ENCODE peak calls at places on chromosome 2, in five cellular contexts. X is cardiac muscle cell; K is activated CD4-positive, alpha-beta T cell treated with anti-CD3 and anti-CD28 coated beads for 4 hours; T is brain microvascular endothelial cell; H is SK-N-SH. E is an unnamed sample.

GRCh38 chr2:29420999-29421856 is 306.0 kb downstream of the CLIP4 start:
- DNase-seq in T (no peak), H (peak), X (peak), K (no peak), E (peak)

GRCh38 chr2:26412091-26412673 is 10.5 kb downstream of the DRC1 start:
- DNase-seq in K (no peak), H (no peak), X (no peak), T (no peak), E (no peak)

GRCh38 chr2:120225549-120226065 is 2.4 kb upstream of the TMEM185B start:
- DNase-seq in K (no peak), H (no peak), X (no peak), T (no peak), E (no peak)

GRCh38 chr2:101735166-101735533 is 37.6 kb downstream of the MAP4K4 start:
- DNase-seq in H (no peak), T (no peak), K (no peak), X (no peak), E (no peak)

GRCh38 chr2:9629222-9630000 is 1.4 kb downstream of the YWHAQ start:
- DNase-seq in X (no peak), K (no peak), T (no peak), H (no peak), E (peak)

GRCh38 chr2:169663247-169663646 is 31.0 kb downstream of the CFAP210 start:
- DNase-seq in H (no peak), T (no peak), X (no peak), K (no peak), E (no peak)

GRCh38 chr2:125745514-125745913 is 910.4 kb upstream of the GYPC start:
- DNase-seq in T (peak), X (peak), H (peak), K (no peak), E (no peak)

GRCh38 chr2:133063792-133064191 is 393.8 kb upstream of the LYPD1 start:
- DNase-seq in X (peak), T (peak), K (no peak), H (no peak), E (peak)

GRCh38 chr2:55159037-55159651 is 72.9 kb downstream of the CLHC1 start:
- DNase-seq in T (no peak), K (no peak), H (no peak), X (no peak), E (no peak)

GRCh38 chr2:179443175-179443574 is 178.5 kb upstream of the SESTD1 start:
- DNase-seq in T (no peak), X (peak), H (no peak), K (no peak), E (no peak)

GRCh38 chr2:184040230-184040629 is 558.1 kb upstream of the ZNF804A start:
- DNase-seq in T (no peak), X (no peak), K (no peak), H (no peak), E (no peak)

GRCh38 chr2:20989404-20989803 is 54.5 kb downstream of the APOB start:
- DNase-seq in T (no peak), X (no peak), K (no peak), H (peak), E (no peak)

GRCh38 chr2:3472966-3473365 is 46.4 kb downstream of the ADI1 start:
- DNase-seq in H (no peak), T (no peak), X (no peak), K (no peak), E (no peak)

GRCh38 chr2:162072181-162072702 is 1.8 kb downstream of the DPP4 start:
- DNase-seq in H (no peak), T (peak), K (no peak), X (no peak), E (peak)

GRCh38 chr2:16664052-16664731 is 1.4 kb downstream of the CYRIA start:
- DNase-seq in H (peak), T (peak), K (no peak), X (peak), E (peak)

GRCh38 chr2:226603606-226604005 is 196.0 kb downstream of the IRS1 start:
- DNase-seq in X (no peak), H (no peak), K (no peak), T (no peak), E (no peak)

GRCh38 chr2:61543062-61543461 is 4.9 kb upstream of the XPO1 start:
- DNase-seq in X (no peak), H (peak), T (no peak), K (no peak), E (no peak)

GRCh38 chr2:157264099-157264498 is 6.6 kb downstream of the GALNT5 start:
- DNase-seq in X (no peak), H (no peak), T (no peak), K (no peak), E (peak)

GRCh38 chr2:145729993-145730770 is 1210.3 kb upstream of the ZEB2 start:
- DNase-seq in K (no peak), X (peak), H (no peak), T (no peak), E (no peak)

GRCh38 chr2:11955883-11956282 is 209.5 kb downstream of the LPIN1 start:
- DNase-seq in H (peak), T (no peak), K (no peak), X (no peak), E (no peak)

GRCh38 chr2:95215018-95215612 is 7.8 kb downstream of the ZNF892 start:
- DNase-seq in K (no peak), X (no peak), H (no peak), T (no peak), E (no peak)

GRCh38 chr2:217966399-217967068 is 36.3 kb downstream of the TNS1 start:
- DNase-seq in T (peak), K (no peak), X (no peak), H (no peak), E (peak)

GRCh38 chr2:136136921-136137320 is 19.0 kb upstream of the CXCR4 start:
- DNase-seq in K (no peak), H (no peak), X (no peak), T (no peak), E (no peak)

GRCh38 chr2:30266051-30266621 is 34.8 kb downstream of the LBH start:
- DNase-seq in H (no peak), T (peak), K (peak), X (no peak), E (no peak)

GRCh38 chr2:234881413-234882241 is 70.2 kb upstream of the SH3BP4 start:
- DNase-seq in X (peak), K (peak), T (peak), H (peak), E (peak)

GRCh38 chr2:172844021-172844420 is 108.4 kb downstream of the RAPGEF4 start:
- DNase-seq in X (no peak), T (no peak), K (no peak), H (no peak), E (no peak)

GRCh38 chr2:145245268-145245667 is 725.3 kb upstream of the ZEB2 start:
- DNase-seq in T (no peak), K (no peak), H (no peak), X (no peak), E (no peak)

GRCh38 chr2:95056461-95057459 is 31.3 kb downstream of the MAL start:
- DNase-seq in T (no peak), K (no peak), X (no peak), H (no peak), E (no peak)

GRCh38 chr2:238240761-238241711 is 1.2 kb upstream of the HES6 start:
- DNase-seq in K (peak), T (no peak), H (no peak), X (peak), E (peak)

GRCh38 chr2:62895632-62896009 is 155.0 kb upstream of the OTX1 start:
- DNase-seq in T (no peak), H (no peak), K (no peak), X (no peak), E (no peak)

GRCh38 chr2:11342561-11343343 is 1.7 kb downstream of the ROCK2 start:
- DNase-seq in H (peak), X (peak), K (no peak), T (peak), E (peak)

E was measured in astrocyte of the spinal cord.